ENCODE peak calls at places on chromosome 4, in four cellular contexts. V is SW480, Q is WTC11, N is amniotic epithelial cell. I is an unnamed sample.
A peak's percentile ranks its signal among the peaks of the same experiment; 100 is the strongest.

GRCh38 chr4:185524888-185525863 is 10.1 kb downstream of the PDLIM3 start:
- DNase-seq in V (no peak), Q (no peak), N (peak; percentile 69), I (no peak)

GRCh38 chr4:169098054-169098896 is 88.2 kb upstream of the CBR4 start:
- DNase-seq in V (no peak), Q (no peak), N (peak; percentile 73), I (peak; percentile 8)

GRCh38 chr4:40325406-40326019 is 9.6 kb upstream of the CHRNA9 start:
- DNase-seq in V (peak; percentile 64), Q (peak; percentile 41), N (peak; percentile 82), I (no peak)

GRCh38 chr4:154164931-154165839 is 326.4 kb downstream of the DCHS2 start:
- DNase-seq in V (peak; percentile 91), Q (no peak), N (peak; percentile 90), I (no peak)

GRCh38 chr4:80201326-80202151 is 4.2 kb downstream of the PRDM8 start:
- DNase-seq in V (peak; percentile 22), Q (peak; percentile 29), N (no peak), I (peak; percentile 52)

GRCh38 chr4:35138449-35138848 is 1105.9 kb downstream of the ARAP2 start:
- DNase-seq in V (no peak), Q (no peak), N (no peak), I (no peak)

GRCh38 chr4:6509587-6509986 is 37.2 kb upstream of the PPP2R2C start:
- DNase-seq in V (no peak), Q (no peak), N (no peak), I (peak; percentile 34)

GRCh38 chr4:102168580-102168979 is 176.7 kb downstream of the SLC39A8 start:
- DNase-seq in V (no peak), Q (no peak), N (no peak), I (no peak)

GRCh38 chr4:36273276-36273675 is 8.1 kb upstream of the DTHD1 start:
- DNase-seq in V (no peak), Q (no peak), N (no peak), I (no peak)

GRCh38 chr4:123096038-123096437 is 173.6 kb upstream of the NUDT6 start:
- DNase-seq in V (no peak), Q (no peak), N (peak; percentile 54), I (no peak)

GRCh38 chr4:113394730-113395530 is 345.5 kb downstream of the ANK2 start:
- DNase-seq in V (peak; percentile 65), Q (no peak), N (peak; percentile 78), I (peak; percentile 68)

GRCh38 chr4:97910005-97910404 is 233.3 kb downstream of the STPG2 start:
- DNase-seq in V (no peak), Q (peak; percentile 26), N (no peak), I (peak; percentile 69)

GRCh38 chr4:114807759-114808404 is 209.3 kb downstream of the UGT8 start:
- DNase-seq in V (peak; percentile 2), Q (peak; percentile 53), N (no peak), I (peak; percentile 83)

GRCh38 chr4:154491731-154492249 is at the start of gene DCHS2:
- DNase-seq in V (peak; percentile 44), Q (peak; percentile 69), N (no peak), I (peak; percentile 86)

GRCh38 chr4:187006189-187006618 is 282.5 kb upstream of the FAT1 start:
- DNase-seq in V (no peak), Q (no peak), N (peak; percentile 69), I (no peak)

GRCh38 chr4:139841464-139842195 is 176.0 kb downstream of the MGST2 start:
- DNase-seq in V (no peak), Q (no peak), N (no peak), I (no peak)

GRCh38 chr4:126344472-126344871 is 1029.7 kb downstream of the FAT4 start:
- DNase-seq in V (no peak), Q (no peak), N (no peak), I (no peak)

GRCh38 chr4:55524844-55525571 is 21.7 kb downstream of the CLOCK start:
- DNase-seq in V (no peak), Q (no peak), N (peak; percentile 29), I (no peak)

GRCh38 chr4:88104902-88105610 is 53.4 kb downstream of the ABCG2 start:
- DNase-seq in V (no peak), Q (no peak), N (peak; percentile 88), I (no peak)

GRCh38 chr4:152266831-152267480 is 268.9 kb downstream of the FBXW7 start:
- DNase-seq in V (no peak), Q (no peak), N (no peak), I (no peak)